ENCODE peak calls at places on chromosomes 16 and 17, in four cellular contexts. One of them, this sample, is unnamed.

GRCh38 chr17:45020354-45021138 is 30.9 kb downstream of the DCAKD start:
- DNase-seq in WTC11: peak
- DNase-seq in K562: no peak
- DNase-seq in GM12878: no peak
- DNase-seq in this sample: no peak

GRCh38 chr17:43940630-43941029 is 1.6 kb downstream of the PPY start:
- DNase-seq in GM12878: no peak
- DNase-seq in WTC11: peak
- DNase-seq in K562: peak
- DNase-seq in this sample: peak

GRCh38 chr17:41792835-41793748 is 6.6 kb upstream of the JUP start:
- DNase-seq in WTC11: no peak
- DNase-seq in GM12878: no peak
- DNase-seq in K562: peak
- DNase-seq in this sample: peak

GRCh38 chr17:66338937-66339336 is 36.5 kb downstream of the PRKCA start:
- DNase-seq in K562: no peak
- DNase-seq in WTC11: no peak
- DNase-seq in GM12878: no peak
- DNase-seq in this sample: no peak

GRCh38 chr16:90005956-90006663 is 13.1 kb downstream of the DBNDD1 start:
- DNase-seq in K562: no peak
- DNase-seq in WTC11: no peak
- DNase-seq in GM12878: no peak
- DNase-seq in this sample: no peak

GRCh38 chr17:40479754-40480480 is 21.5 kb downstream of the TNS4 start:
- DNase-seq in K562: no peak
- DNase-seq in WTC11: no peak
- DNase-seq in GM12878: no peak
- DNase-seq in this sample: no peak

GRCh38 chr16:67531247-67531646 is 2.6 kb downstream of the RIPOR1 start:
- DNase-seq in GM12878: no peak
- DNase-seq in K562: no peak
- DNase-seq in WTC11: no peak
- DNase-seq in this sample: no peak

GRCh38 chr17:76076765-76077581 is 2.0 kb upstream of the ZACN start:
- DNase-seq in GM12878: no peak
- DNase-seq in WTC11: peak
- DNase-seq in K562: no peak
- DNase-seq in this sample: peak

GRCh38 chr17:74148446-74148845 is 55.0 kb upstream of the RPL38 start:
- DNase-seq in GM12878: no peak
- DNase-seq in K562: no peak
- DNase-seq in WTC11: no peak
- DNase-seq in this sample: no peak

GRCh38 chr16:63539276-63539675 is 1503.0 kb upstream of the CDH8 start:
- DNase-seq in K562: no peak
- DNase-seq in WTC11: no peak
- DNase-seq in GM12878: no peak
- DNase-seq in this sample: no peak
- TF ChIP-seq USF1 in K562: no peak
- TF ChIP-seq USF1 in WTC11: no peak
- TF ChIP-seq USF1 in GM12878: no peak
- TF ChIP-seq USF1 in this sample: no peak

DNA sequence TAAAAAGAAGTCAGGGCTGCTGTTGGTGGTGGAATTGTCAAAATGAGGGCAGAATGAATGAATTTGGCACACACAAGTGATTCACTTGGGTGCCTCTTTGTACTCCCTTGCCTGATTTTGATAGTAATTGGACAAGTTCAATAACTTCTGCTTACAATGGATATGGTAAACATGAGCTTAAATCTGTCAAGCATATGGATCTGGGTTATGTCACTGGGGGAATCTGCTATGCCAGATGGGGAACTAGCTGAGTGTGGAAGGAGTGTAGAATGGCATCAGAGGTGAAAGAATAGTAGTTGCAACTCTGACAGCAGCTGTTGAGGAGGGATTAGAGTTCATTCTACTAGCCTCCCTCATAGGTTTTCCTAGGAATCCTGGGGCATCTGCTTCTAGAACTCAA is 724.2 kb upstream of the CDH8 start:
- DNase-seq in GM12878: no peak
- DNase-seq in K562: no peak
- DNase-seq in WTC11: no peak
- DNase-seq in this sample: no peak
- TF ChIP-seq USF1 in GM12878: no peak
- TF ChIP-seq USF1 in K562: no peak
- TF ChIP-seq USF1 in WTC11: no peak
- TF ChIP-seq USF1 in this sample: no peak

DNA sequence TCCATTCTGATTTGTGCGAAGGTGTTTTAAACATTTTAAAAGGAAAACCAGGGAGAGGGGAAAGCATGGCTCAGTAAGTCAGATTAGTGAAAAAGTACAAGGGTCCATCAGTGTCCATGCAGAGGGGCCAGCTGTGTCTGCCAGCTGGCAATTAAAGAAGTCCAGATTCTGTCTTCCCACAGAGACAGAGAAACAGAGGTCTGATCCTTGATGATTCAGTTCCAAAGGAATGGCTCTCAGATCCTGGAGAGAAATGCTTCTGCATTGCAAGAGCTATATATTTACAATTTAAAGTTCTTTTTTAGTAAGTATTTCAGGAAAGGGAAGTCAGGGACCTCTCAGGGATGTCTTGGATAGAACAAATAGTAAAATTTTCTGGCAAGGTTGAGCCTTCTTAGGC is 56.2 kb downstream of the HSD17B2 start:
- DNase-seq in WTC11: no peak
- DNase-seq in K562: no peak
- DNase-seq in GM12878: no peak
- DNase-seq in this sample: no peak
- TF ChIP-seq USF1 in WTC11: no peak
- TF ChIP-seq USF1 in K562: no peak
- TF ChIP-seq USF1 in GM12878: no peak
- TF ChIP-seq USF1 in this sample: no peak

DNA sequence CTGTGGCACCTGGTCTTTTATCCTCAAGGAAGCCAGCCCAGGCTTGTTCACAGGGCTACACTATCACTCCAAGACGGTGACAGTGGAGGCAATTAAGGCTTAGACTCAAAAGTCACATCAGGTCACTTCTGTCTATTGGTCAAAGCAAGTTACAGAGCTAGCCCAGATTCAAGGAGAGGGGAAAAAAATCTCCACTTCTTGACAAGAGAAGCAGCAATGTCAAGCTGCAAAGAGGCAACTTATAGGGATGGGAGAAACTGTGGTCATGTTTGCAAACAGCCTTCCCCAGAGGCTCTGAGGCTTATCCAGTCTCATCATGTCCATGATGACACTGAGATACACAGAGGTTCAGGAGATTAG is 31.6 kb downstream of the SERPINF1 start:
- DNase-seq in WTC11: no peak
- DNase-seq in K562: peak
- DNase-seq in GM12878: no peak
- DNase-seq in this sample: no peak
- TF ChIP-seq USF1 in WTC11: no peak
- TF ChIP-seq USF1 in K562: no peak
- TF ChIP-seq USF1 in GM12878: no peak
- TF ChIP-seq USF1 in this sample: no peak